ENCODE peak calls at places on chromosomes 12 and 14, in four cellular contexts. O is CD4-positive, alpha-beta memory T cell; V is left ventricle myocardium inferior; I is HepG2. T is an unnamed sample. For H3K27me3, the result is how much of the 10 kb centered on the place peaks cover.

GRCh38 chr12:54053625-54054441 is at the start of gene HOXC4:
- DNase-seq in O (no peak), V (no peak), I (no peak), T (no peak)

GRCh38 chr12:108253540-108253939 is 85.6 kb downstream of the CMKLR1 start:
- DNase-seq in O (no peak), V (no peak), I (no peak), T (no peak)

GRCh38 chr14:91127924-91128323 is 14.1 kb downstream of the DGLUCY start:
- DNase-seq in O (no peak), V (no peak), I (no peak), T (no peak)

GRCh38 chr12:52038447-52038846 is 12.8 kb upstream of the NR4A1 start:
- DNase-seq in O (no peak), V (no peak), I (no peak), T (no peak)

GRCh38 chr12:93323625-93324165 is 54.0 kb upstream of the NUDT4 start:
- DNase-seq in O (no peak), V (no peak), I (no peak), T (no peak)

GRCh38 chr14:61520546-61520945 is 174.8 kb upstream of the HIF1A start:
- DNase-seq in O (no peak), V (no peak), I (no peak), T (no peak)

GRCh38 chr14:50083467-50084337 is 32.7 kb downstream of the VCPKMT start:
- DNase-seq in O (no peak), V (no peak), I (no peak), T (peak)

GRCh38 chr12:98974767-98975381 is 329.8 kb downstream of the APAF1 start:
- DNase-seq in O (no peak), V (no peak), I (no peak), T (no peak)

GRCh38 chr12:112906712-112907414 is at the start of gene OAS1:
- DNase-seq in O (peak), V (no peak), I (peak), T (peak)

GRCh38 chr14:85118274-85118673 is 411.7 kb upstream of the FLRT2 start:
- DNase-seq in O (no peak), V (no peak), I (no peak), T (no peak)

GRCh38 chr14:20757963-20758362 is 10.2 kb upstream of the EDDM3B start:
- DNase-seq in O (peak), V (no peak), I (no peak), T (no peak)

GRCh38 chr14:22375321-22375930 is 213.6 kb downstream of the DAD1 start:
- DNase-seq in O (no peak), V (no peak), I (peak), T (no peak)

GRCh38 chr12:90940872-90941499 is 14.0 kb downstream of the CCER1 start:
- DNase-seq in O (peak), V (no peak), I (peak), T (no peak)

GRCh38 chr12:30138483-30138882 is 354.7 kb upstream of the TMTC1 start:
- DNase-seq in O (no peak), V (no peak), I (no peak), T (no peak)

GRCh38 chr14:36516719-36517241 is 3.3 kb downstream of the NKX2-1 start:
- DNase-seq in O (no peak), V (no peak), I (no peak), T (no peak)
- H3K4me3 ChIP-seq in O (no peak), V (peak), I (no peak), T (no peak)

DNA sequence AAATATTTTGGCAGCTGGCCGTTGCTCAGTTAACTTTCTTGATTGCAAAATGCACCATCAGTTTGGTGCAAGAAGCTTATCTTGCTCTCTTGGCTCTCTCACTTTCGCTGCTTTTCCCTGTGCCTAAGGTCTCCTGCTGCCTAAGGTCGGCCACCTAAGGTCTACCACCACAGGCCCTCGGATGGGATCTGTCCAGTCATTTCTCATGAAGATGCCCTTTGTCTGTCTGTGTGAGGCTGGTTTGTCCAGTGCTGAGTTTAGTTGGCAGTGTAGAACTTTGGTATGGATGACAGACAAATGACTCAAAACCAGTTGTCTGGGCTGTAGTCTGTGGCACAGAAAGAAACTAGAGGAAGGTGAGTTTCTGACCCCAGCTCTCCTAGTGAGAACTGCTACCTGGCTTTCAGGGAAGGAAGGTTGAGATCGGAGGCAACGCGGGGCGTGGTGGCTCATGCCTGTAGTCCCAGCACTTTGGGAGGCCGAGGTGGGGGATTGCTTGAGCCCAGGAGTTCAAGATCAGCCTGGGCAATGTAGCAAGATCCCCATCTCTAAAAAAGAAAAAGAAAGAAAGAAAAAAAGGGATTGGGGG is 2.6 kb downstream of the MLXIP start:
- DNase-seq in O (no peak), V (no peak), I (no peak), T (no peak)
- H3K27me3 ChIP-seq in O (under half), V (under half), I (under half), T (under half)

GRCh38 chr14:37610945-37611523 is 15.6 kb downstream of the TTC6 start:
- DNase-seq in O (no peak), V (no peak), I (no peak), T (no peak)
- H3K4me3 ChIP-seq in O (no peak), V (no peak), I (no peak), T (no peak)

GRCh38 chr14:29930283-29930682 is 2.6 kb upstream of the PRKD1 start:
- DNase-seq in O (no peak), V (no peak), I (no peak), T (no peak)
- H3K27me3 ChIP-seq in O (under half), V (under half), I (under half), T (under half)

DNA sequence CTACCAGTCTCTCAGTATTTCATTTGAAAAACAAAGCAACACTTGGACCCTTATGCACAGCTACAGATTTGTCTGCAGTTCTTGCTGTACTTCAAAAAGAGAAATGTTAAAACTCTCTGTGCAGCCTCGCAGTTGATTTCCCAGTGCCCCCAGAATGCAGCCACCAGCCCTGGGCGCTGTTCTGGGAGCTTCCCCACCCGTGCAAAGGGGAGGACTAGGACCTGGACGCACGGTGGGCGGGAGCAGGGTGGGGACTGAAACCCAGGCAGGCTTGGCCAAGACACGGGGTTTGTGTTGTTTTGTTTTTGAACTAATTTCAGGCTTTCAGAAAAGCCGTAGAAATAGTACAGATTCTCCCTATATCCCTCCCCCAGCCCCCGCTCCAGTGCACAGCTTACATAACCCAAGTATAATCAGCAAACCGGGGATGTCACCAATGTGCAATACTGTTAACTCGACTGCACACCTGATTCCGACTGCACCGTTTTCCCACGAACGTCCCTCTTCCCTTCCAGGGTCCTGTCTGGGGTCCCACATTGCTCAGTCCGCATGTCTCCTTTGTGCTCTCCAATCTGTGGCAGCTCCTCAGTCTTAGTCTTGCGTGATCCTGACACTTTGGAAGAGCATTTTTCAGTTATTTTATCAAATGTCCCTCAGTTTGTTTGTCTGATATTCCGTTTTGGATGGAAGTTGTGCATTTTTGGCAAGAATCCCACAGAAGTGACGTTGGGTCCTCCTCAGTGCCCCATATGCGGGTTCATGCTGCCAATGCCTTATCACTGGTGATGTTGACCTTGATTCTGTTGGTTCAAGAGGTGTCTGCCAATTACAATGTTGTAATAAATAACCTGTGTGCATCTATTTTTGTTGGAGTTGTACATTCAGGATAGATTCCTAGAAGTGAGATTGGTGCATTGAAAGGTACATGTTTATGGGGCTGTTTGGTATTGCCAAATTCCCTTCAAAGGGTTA is 95.9 kb downstream of the SETD3 start:
- DNase-seq in O (no peak), V (no peak), I (no peak), T (no peak)
- H3K4me3 ChIP-seq in O (no peak), V (no peak), I (peak), T (no peak)

T was measured in GM06990.